ENCODE peak calls at places on chromosomes 5 and 9, in four cellular contexts. C is kidney epithelial cell, O is HFF-Myc, N is AG09309. V is an unnamed sample.

GRCh38 chr5:35672995-35673394 is 55.3 kb downstream of the SPEF2 start:
- DNase-seq in C (no peak), O (no peak), N (no peak), V (no peak)

GRCh38 chr9:87853843-87854242 is 28.8 kb upstream of the SPATA31E1 start:
- DNase-seq in C (no peak), O (no peak), N (no peak), V (no peak)

GRCh38 chr5:178071108-178071507 is 42.2 kb upstream of the N4BP3 start:
- DNase-seq in C (no peak), O (no peak), N (no peak), V (no peak)

GRCh38 chr5:179319741-179320281 is 25.4 kb downstream of the ADAMTS2 start:
- DNase-seq in C (no peak), O (no peak), N (no peak), V (peak)

GRCh38 chr9:108768739-108769138 is 87.0 kb downstream of the ACTL7B start:
- DNase-seq in C (no peak), O (no peak), N (no peak), V (no peak)

GRCh38 chr9:115717711-115718173 is 435.8 kb upstream of the PAPPA start:
- DNase-seq in C (peak), O (no peak), N (peak), V (no peak)

GRCh38 chr5:109863752-109864151 is 174.0 kb downstream of the MAN2A1 start:
- DNase-seq in C (no peak), O (no peak), N (no peak), V (no peak)

GRCh38 chr5:96776606-96777005 is 31.1 kb downstream of the ERAP1 start:
- DNase-seq in C (no peak), O (no peak), N (no peak), V (no peak)

GRCh38 chr5:76927961-76928360 is 24.9 kb upstream of the CRHBP start:
- DNase-seq in C (no peak), O (no peak), N (no peak), V (no peak)

GRCh38 chr5:95615164-95615467 is 4.8 kb upstream of the GPR150 start:
- DNase-seq in C (no peak), O (no peak), N (no peak), V (no peak)

GRCh38 chr9:36041491-36041890 is 4.8 kb downstream of the RECK start:
- DNase-seq in C (no peak), O (no peak), N (no peak), V (no peak)

GRCh38 chr5:37658440-37658839 is 181.4 kb downstream of the GDNF start:
- DNase-seq in C (no peak), O (no peak), N (no peak), V (no peak)

GRCh38 chr5:149775785-149776184 is 45.7 kb downstream of the PPARGC1B start:
- DNase-seq in C (no peak), O (peak), N (peak), V (no peak)

GRCh38 chr9:120375316-120375715 is 204.7 kb downstream of the CDK5RAP2 start:
- DNase-seq in C (no peak), O (no peak), N (no peak), V (no peak)

GRCh38 chr5:101590384-101590783 is 687.3 kb upstream of the ST8SIA4 start:
- DNase-seq in C (no peak), O (no peak), N (no peak), V (no peak)
- TF ChIP-seq CTCF in C (peak), O (no peak), N (peak), V (peak)

GRCh38 chr5:140795259-140795641 is 598 bp downstream of the PCDHA2 start:
- DNase-seq in C (no peak), O (no peak), N (no peak), V (no peak)
- TF ChIP-seq CTCF in C (peak), O (no peak), N (peak), V (no peak)

GRCh38 chr9:127418037-127418471 is 6.1 kb upstream of the ZNF79 start:
- DNase-seq in C (no peak), O (no peak), N (no peak), V (no peak)
- TF ChIP-seq CTCF in C (peak), O (peak), N (no peak), V (peak)

DNA sequence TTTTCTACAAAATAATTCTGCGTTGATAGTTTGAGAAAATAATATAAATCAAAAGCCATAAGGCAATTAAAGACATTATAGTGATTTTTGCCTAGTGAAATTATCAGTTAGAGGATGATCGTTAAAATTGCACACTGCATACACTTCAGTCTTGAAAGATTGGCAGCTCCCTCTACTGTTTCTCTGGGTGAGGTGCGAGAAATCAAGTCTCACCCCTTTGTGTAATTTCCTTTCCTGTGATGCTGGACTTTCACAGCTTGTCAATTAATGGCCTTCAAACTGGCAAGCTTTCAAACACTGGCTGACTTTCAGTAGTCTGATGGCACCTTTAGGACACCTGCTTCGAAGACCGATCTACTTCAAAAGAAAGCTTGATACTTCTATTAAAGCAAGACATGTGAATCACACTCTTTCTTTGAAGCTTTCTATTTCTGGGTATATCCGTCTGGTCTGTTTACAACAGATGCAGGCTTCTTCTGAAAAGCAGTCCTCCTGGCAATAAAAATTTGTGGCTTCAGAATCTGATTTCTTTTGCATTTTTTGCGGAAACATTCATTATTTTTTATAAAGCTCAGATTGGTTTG is 706.8 kb upstream of the PTPRD start:
- DNase-seq in C (no peak), O (no peak), N (no peak), V (no peak)
- TF ChIP-seq CTCF in C (peak), O (no peak), N (no peak), V (no peak)

GRCh38 chr9:124941689-124942561 is 1.0 kb upstream of the GOLGA1 start:
- DNase-seq in C (peak), O (no peak), N (peak), V (peak)
- TF ChIP-seq CTCF in C (no peak), O (no peak), N (no peak), V (peak)

DNA sequence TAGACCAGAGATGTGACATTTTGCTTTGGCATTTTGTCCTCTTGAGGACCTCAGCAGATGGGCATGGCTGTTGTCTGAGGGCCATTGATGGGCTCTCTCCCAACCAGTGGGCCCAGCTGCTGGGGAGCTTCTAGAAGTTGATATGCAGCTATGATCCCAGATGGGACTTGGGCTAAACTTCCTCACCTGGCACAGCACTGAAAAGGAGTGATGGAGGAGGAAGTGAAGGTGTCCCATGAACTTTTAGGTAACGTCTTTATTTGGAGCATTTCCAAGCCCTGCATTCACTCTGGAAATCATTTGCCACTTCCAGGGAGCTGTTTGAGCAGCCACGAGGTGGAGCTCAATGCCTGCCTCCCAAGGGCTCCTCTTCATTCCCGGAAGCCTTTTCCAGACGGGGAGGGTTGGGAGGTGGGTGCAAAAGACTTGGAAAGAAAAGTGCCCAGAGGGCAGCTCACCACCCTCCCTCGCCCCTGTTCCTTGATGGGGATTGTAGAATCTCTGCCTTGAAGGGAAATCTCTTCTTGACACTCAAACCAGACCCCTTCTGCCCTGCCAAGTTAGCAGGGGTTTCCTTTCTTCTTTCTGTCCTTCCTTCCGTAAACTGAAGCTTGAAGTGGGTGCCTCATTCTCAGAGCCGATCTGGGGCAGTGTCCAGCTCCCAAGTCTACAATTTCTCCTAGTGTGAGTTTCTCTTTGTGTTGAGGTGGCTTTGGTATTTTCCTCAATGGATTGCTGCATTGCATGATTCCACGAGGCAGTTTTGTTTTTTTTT is 18.1 kb upstream of the NEUROG1 start:
- DNase-seq in C (no peak), O (no peak), N (no peak), V (no peak)
- TF ChIP-seq CTCF in C (peak), O (peak), N (peak), V (peak)

DNA sequence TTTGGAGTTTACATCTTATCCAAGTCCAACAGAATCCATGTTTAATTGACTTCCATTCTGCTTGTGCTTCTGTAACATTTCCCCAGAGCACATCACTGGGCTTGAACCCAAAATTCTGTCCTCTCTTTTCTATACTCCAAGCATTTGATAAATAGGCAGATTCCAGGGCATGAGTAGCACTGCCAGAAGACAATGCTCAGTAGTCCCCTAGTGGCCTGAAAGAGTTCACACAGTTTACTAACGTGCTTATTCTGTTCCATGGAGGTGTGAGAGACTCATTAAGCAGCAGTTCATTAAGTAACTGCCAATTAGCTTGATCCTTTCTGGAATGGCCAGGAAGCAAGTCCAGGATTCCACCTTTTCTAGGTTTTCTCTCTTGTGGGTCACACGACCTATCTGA is 9.4 kb upstream of the GABRA6 start:
- DNase-seq in C (no peak), O (no peak), N (no peak), V (no peak)
- TF ChIP-seq CTCF in C (peak), O (no peak), N (no peak), V (no peak)

DNA sequence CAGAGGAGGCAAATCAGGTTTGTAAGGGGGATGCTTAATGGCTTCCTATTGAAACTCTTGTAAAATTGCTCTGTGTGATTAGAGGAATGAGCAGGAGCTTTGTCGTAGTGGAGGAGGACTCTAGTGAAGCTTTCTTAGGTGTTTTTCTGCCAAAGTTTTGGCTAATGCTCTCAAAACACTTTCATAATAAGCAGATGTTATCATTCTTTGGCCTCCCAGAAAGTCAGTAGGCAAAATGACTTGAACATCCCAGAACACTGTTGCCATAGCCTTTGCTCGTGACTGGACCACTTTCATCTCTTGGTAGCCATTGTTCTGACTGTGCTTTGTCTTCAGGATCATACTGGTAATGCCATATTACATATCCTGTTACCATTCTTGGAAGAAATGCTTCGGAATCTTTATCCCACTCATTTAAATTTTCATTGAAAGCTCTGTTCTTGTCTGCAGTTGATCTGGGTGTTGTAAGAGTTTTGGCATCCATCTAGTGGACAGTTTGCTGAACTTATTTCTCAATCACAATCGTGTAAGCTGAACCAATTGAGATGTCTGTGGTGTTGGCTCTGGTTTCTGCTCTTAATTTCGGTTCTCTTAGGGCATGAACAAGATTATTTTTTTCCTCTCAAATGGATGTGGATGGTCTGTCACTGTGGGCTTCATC is 187.6 kb downstream of the COMMD10 start:
- DNase-seq in C (no peak), O (no peak), N (peak), V (peak)
- TF ChIP-seq CTCF in C (no peak), O (no peak), N (no peak), V (peak)

GRCh38 chr5:20335978-20336377 is 348.0 kb upstream of the CDH18 start:
- DNase-seq in C (no peak), O (no peak), N (no peak), V (no peak)
- TF ChIP-seq CTCF in C (no peak), O (no peak), N (no peak), V (no peak)

V was measured in AG09319.